ENCODE peak calls at places on chromosomes 3 and 15, in six cellular contexts. H is endodermal cell, E is neural progenitor cell, Q is pancreas, K is neural crest cell, B is transverse colon. F is an unnamed sample.
A peak's percentile ranks its signal among the peaks of the same experiment; 100 is the strongest.

GRCh38 chr3:45890405-45890804 is 4.1 kb downstream of the CCR9 start:
- DNase-seq in H (no peak), E (no peak), Q (no peak), K (no peak), B (peak; percentile 76), F (no peak)

GRCh38 chr3:58559586-58559985 is 17.6 kb downstream of the FAM107A start:
- DNase-seq in H (no peak), E (no peak), Q (no peak), K (no peak), B (no peak), F (no peak)

GRCh38 chr3:83438177-83438576 is 1520.6 kb upstream of the CADM2 start:
- DNase-seq in H (no peak), E (no peak), Q (no peak), K (no peak), B (no peak), F (no peak)

GRCh38 chr3:67418539-67419529 is 235.6 kb downstream of the SUCLG2 start:
- DNase-seq in H (no peak), E (no peak), Q (no peak), K (no peak), B (no peak), F (no peak)

GRCh38 chr3:133717424-133717823 is 28.8 kb upstream of the TF start:
- DNase-seq in H (no peak), E (no peak), Q (no peak), K (no peak), B (no peak), F (no peak)

GRCh38 chr3:25663324-25664065 is 1.2 kb downstream of the TOP2B start:
- DNase-seq in H (peak; percentile 65), E (peak; percentile 57), Q (peak; percentile 47), K (no peak), B (peak; percentile 27), F (peak; percentile 10)

GRCh38 chr15:84946772-84947489 is 34.7 kb upstream of the PDE8A start:
- DNase-seq in H (no peak), E (no peak), Q (peak; percentile 59), K (no peak), B (no peak), F (no peak)

GRCh38 chr3:115922681-115923347 is 299.5 kb downstream of the GAP43 start:
- DNase-seq in H (peak; percentile 84), E (peak; percentile 26), Q (no peak), K (peak; percentile 22), B (no peak), F (peak; percentile 0)

GRCh38 chr3:107794664-107795443 is 272.1 kb downstream of the BBX start:
- DNase-seq in H (no peak), E (no peak), Q (no peak), K (no peak), B (no peak), F (no peak)

GRCh38 chr3:141686477-141687280 is 51.4 kb upstream of the RNF7 start:
- DNase-seq in H (no peak), E (no peak), Q (no peak), K (no peak), B (peak; percentile 50), F (no peak)

GRCh38 chr3:61589856-61590255 is 28.5 kb downstream of the PTPRG start:
- DNase-seq in H (no peak), E (no peak), Q (no peak), K (no peak), B (no peak), F (no peak)

GRCh38 chr15:89071471-89071870 is 16.8 kb upstream of the ABHD2 start:
- DNase-seq in H (no peak), E (no peak), Q (no peak), K (no peak), B (no peak), F (no peak)

GRCh38 chr15:87369269-87369668 is 887.3 kb downstream of the NTRK3 start:
- DNase-seq in H (no peak), E (no peak), Q (no peak), K (no peak), B (no peak), F (no peak)

GRCh38 chr3:49462222-49462621 is 7.8 kb upstream of the DAG1 start:
- DNase-seq in H (peak; percentile 60), E (no peak), Q (no peak), K (no peak), B (no peak), F (no peak)

GRCh38 chr3:25783661-25784512 is 644 bp upstream of the NGLY1 start:
- DNase-seq in H (peak; percentile 92), E (peak; percentile 86), Q (peak; percentile 49), K (peak; percentile 61), B (no peak), F (no peak)

GRCh38 chr3:29065211-29065785 is 215.6 kb upstream of the RBMS3 start:
- DNase-seq in H (peak; percentile 70), E (peak; percentile 86), Q (peak; percentile 77), K (peak; percentile 17), B (peak; percentile 29), F (peak; percentile 2)

GRCh38 chr3:83849331-83849730 is 1109.5 kb upstream of the CADM2 start:
- DNase-seq in H (no peak), E (no peak), Q (no peak), K (no peak), B (no peak), F (no peak)

GRCh38 chr15:100553468-100553867 is 24.7 kb upstream of the CERS3 start:
- DNase-seq in H (no peak), E (no peak), Q (no peak), K (no peak), B (no peak), F (no peak)

GRCh38 chr3:98971183-98971681 is 69.7 kb upstream of the DCBLD2 start:
- DNase-seq in H (no peak), E (no peak), Q (no peak), K (no peak), B (no peak), F (no peak)

GRCh38 chr15:55791576-55792400 is 48.8 kb upstream of the PRTG start:
- DNase-seq in H (no peak), E (no peak), Q (no peak), K (no peak), B (no peak), F (no peak)

GRCh38 chr3:169777822-169778221 is 4.6 kb downstream of the MYNN start:
- DNase-seq in H (no peak), E (no peak), Q (no peak), K (no peak), B (no peak), F (no peak)

GRCh38 chr3:124878561-124879394 is 8.4 kb downstream of the ITGB5 start:
- DNase-seq in H (peak; percentile 39), E (no peak), Q (no peak), K (no peak), B (peak; percentile 16), F (peak; percentile 90)

GRCh38 chr15:29698030-29698701 is 124.1 kb downstream of the TJP1 start:
- DNase-seq in H (no peak), E (no peak), Q (no peak), K (no peak), B (no peak), F (no peak)

GRCh38 chr15:70469651-70470555 is 293.5 kb downstream of the UACA start:
- DNase-seq in H (no peak), E (no peak), Q (no peak), K (no peak), B (no peak), F (no peak)

GRCh38 chr3:4406746-4407568 is 60.1 kb downstream of the SUMF1 start:
- DNase-seq in H (no peak), E (no peak), Q (peak; percentile 9), K (no peak), B (no peak), F (no peak)

GRCh38 chr3:45008117-45008516 is 18.0 kb upstream of the CLEC3B start:
- DNase-seq in H (no peak), E (no peak), Q (no peak), K (no peak), B (no peak), F (no peak)

GRCh38 chr3:24375947-24376384 is 118.7 kb downstream of the THRB start:
- DNase-seq in H (no peak), E (no peak), Q (no peak), K (no peak), B (no peak), F (peak; percentile 91)

GRCh38 chr3:50531201-50531600 is 27.8 kb upstream of the CACNA2D2 start:
- DNase-seq in H (no peak), E (no peak), Q (no peak), K (no peak), B (no peak), F (no peak)

DNA sequence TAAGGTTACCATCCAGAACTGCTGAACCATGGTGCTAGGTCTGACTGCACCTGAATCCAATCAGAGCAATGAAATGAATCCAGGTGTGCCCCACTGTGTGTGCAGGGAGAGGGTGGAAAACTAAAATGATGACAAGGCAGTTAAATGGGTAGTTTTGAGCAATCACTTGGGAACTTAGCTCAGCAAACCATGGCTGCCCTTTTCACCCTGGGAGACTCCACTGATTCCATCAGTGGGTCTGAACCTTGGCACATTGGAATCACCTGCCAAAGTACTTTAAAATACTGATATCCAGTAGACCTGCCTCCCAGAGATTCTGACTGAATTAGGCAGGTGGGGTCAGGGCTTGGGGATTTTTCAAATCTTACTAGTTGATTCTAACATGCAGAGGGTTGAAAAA is 59.8 kb upstream of the USP3 start:
- DNase-seq in H (no peak), E (no peak), Q (no peak), K (no peak), B (no peak), F (no peak)
- TF ChIP-seq CTCF in H (no peak), E (no peak), Q (no peak), K (no peak), B (no peak), F (no peak)

GRCh38 chr15:91271565-91272153 is 171.6 kb downstream of the SV2B start:
- DNase-seq in H (peak; percentile 77), E (peak; percentile 86), Q (peak; percentile 23), K (peak; percentile 72), B (peak; percentile 57), F (peak; percentile 40)
- TF ChIP-seq CTCF in H (peak; percentile 94), E (peak; percentile 90), Q (peak; percentile 69), K (peak; percentile 93), B (peak; percentile 73), F (peak; percentile 72)

GRCh38 chr3:193194417-193194816 is 46.6 kb upstream of the PLAAT1 start:
- DNase-seq in H (no peak), E (no peak), Q (no peak), K (no peak), B (no peak), F (no peak)

DNA sequence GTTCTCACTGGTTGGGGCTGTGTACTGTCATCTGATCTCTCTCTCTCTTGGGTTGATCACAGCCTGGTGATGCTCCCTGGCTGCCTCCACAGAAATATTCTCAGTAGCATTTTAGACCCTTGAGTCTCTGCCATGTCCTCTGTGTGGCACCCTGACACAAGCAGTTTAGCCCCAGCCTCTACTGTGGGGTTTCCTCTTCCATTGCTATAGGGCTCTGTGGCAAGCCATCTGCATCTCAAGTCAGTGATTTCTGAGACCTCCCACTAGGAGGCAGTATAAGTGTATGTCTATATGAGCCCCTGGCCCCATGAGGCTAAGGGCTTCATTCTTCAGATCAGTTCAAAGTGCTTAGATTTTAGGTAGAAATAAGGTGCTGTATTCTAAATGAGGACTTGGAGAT is 50.6 kb upstream of the PLAAT1 start:
- DNase-seq in H (peak; percentile 89), E (peak; percentile 88), Q (no peak), K (peak; percentile 13), B (no peak), F (no peak)
- TF ChIP-seq CTCF in H (peak; percentile 90), E (peak; percentile 77), Q (no peak), K (peak; percentile 63), B (no peak), F (peak; percentile 58)

DNA sequence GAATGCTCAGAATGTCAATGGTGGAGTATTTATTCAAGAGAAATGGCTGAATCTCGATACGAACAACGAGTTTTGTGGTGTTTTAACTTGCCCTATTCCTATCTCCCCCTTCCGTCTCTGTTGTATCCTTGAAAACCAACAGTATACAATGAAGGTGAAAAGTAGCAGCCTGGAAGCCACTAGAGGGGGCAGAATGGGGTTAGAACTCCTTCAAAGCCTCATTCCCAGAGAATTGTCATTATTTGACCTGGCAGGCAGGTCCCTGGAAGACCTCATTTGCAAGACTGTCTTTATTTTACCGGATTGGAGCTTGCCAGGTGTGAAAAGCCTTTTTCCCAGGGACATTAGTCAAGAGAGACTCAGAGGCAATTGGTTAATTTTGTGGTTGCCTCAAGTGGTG is 139.4 kb downstream of the LRRC28 start:
- DNase-seq in H (peak; percentile 65), E (peak; percentile 50), Q (no peak), K (no peak), B (no peak), F (no peak)
- TF ChIP-seq CTCF in H (peak; percentile 74), E (peak; percentile 48), Q (no peak), K (no peak), B (no peak), F (no peak)